ENCODE peak calls at places on chromosomes 13 and 19, in six cellular contexts. U is neural crest cell, X is PC-9, I is cardiac muscle cell, S is IMR-90, J is tibial artery. G is an unnamed sample.

GRCh38 chr13:92948034-92948433 is 278.6 kb upstream of the GPC6 start:
- DNase-seq in U (no peak), X (no peak), I (no peak), S (no peak), J (no peak), G (no peak)

GRCh38 chr13:110233682-110234280 is 73.2 kb downstream of the COL4A1 start:
- DNase-seq in U (no peak), X (no peak), I (no peak), S (no peak), J (no peak), G (no peak)

GRCh38 chr19:4329858-4330257 is 8.8 kb downstream of the STAP2 start:
- DNase-seq in U (no peak), X (no peak), I (no peak), S (no peak), J (no peak), G (no peak)

GRCh38 chr13:25977671-25978070 is 74.1 kb downstream of the SHISA2 start:
- DNase-seq in U (no peak), X (no peak), I (no peak), S (no peak), J (no peak), G (no peak)

GRCh38 chr19:35144600-35145436 is 1.8 kb downstream of the FXYD7 start:
- DNase-seq in U (no peak), X (peak), I (peak), S (no peak), J (no peak), G (no peak)

GRCh38 chr19:42129399-42130253 is 2.6 kb downstream of the POU2F2 start:
- DNase-seq in U (no peak), X (no peak), I (no peak), S (peak), J (peak), G (no peak)

GRCh38 chr19:18488838-18489626 is 32.8 kb downstream of the ELL start:
- DNase-seq in U (peak), X (no peak), I (peak), S (no peak), J (no peak), G (no peak)

GRCh38 chr19:58558066-58558622 is at the start of gene UBE2M:
- DNase-seq in U (peak), X (no peak), I (peak), S (no peak), J (peak), G (peak)

GRCh38 chr19:55527197-55528029 is 9.5 kb downstream of the SBK2 start:
- DNase-seq in U (no peak), X (no peak), I (no peak), S (no peak), J (no peak), G (no peak)

GRCh38 chr19:42271045-42271419 is 2.0 kb downstream of the CIC start:
- DNase-seq in U (no peak), X (no peak), I (no peak), S (no peak), J (no peak), G (no peak)

GRCh38 chr13:99178636-99179035 is 22.0 kb upstream of the UBAC2 start:
- DNase-seq in U (no peak), X (no peak), I (no peak), S (no peak), J (no peak), G (no peak)

GRCh38 chr19:2324220-2324948 is 4.0 kb downstream of the LSM7 start:
- DNase-seq in U (no peak), X (no peak), I (no peak), S (no peak), J (no peak), G (no peak)

GRCh38 chr13:106033634-106034033 is 501.8 kb downstream of the EFNB2 start:
- DNase-seq in U (no peak), X (peak), I (no peak), S (peak), J (no peak), G (peak)

GRCh38 chr19:34345934-34346333 is 19.1 kb upstream of the GPI start:
- DNase-seq in U (peak), X (peak), I (peak), S (peak), J (no peak), G (peak)

GRCh38 chr19:35266904-35267817 is 1.6 kb upstream of the USF2 start:
- DNase-seq in U (peak), X (no peak), I (no peak), S (peak), J (peak), G (no peak)

GRCh38 chr13:72505376-72505775 is 222.1 kb downstream of the MZT1 start:
- DNase-seq in U (no peak), X (no peak), I (no peak), S (no peak), J (no peak), G (no peak)

GRCh38 chr13:51283361-51283760 is 56.1 kb upstream of the SERPINE3 start:
- DNase-seq in U (no peak), X (no peak), I (no peak), S (no peak), J (no peak), G (no peak)

GRCh38 chr19:55340144-55340783 is 588 bp downstream of the KMT5C start:
- DNase-seq in U (no peak), X (peak), I (peak), S (no peak), J (no peak), G (no peak)

GRCh38 chr19:40512473-40513344 is 45.9 kb downstream of the SPTBN4 start:
- DNase-seq in U (peak), X (no peak), I (peak), S (peak), J (no peak), G (peak)

GRCh38 chr19:18408053-18408476 is 10.6 kb upstream of the LRRC25 start:
- DNase-seq in U (no peak), X (no peak), I (no peak), S (no peak), J (no peak), G (no peak)

GRCh38 chr13:114065926-114066774 is 66.3 kb downstream of the RASA3 start:
- DNase-seq in U (no peak), X (no peak), I (no peak), S (no peak), J (no peak), G (no peak)

GRCh38 chr13:47908200-47908902 is 92.7 kb downstream of the SUCLA2 start:
- DNase-seq in U (no peak), X (peak), I (no peak), S (peak), J (no peak), G (peak)

GRCh38 chr13:75485286-75486062 is 3.5 kb upstream of the TBC1D4 start:
- DNase-seq in U (no peak), X (peak), I (no peak), S (peak), J (no peak), G (peak)

GRCh38 chr19:57106646-57107235 is 13.0 kb upstream of the USP29 start:
- DNase-seq in U (no peak), X (no peak), I (no peak), S (no peak), J (no peak), G (no peak)

GRCh38 chr13:33997574-33997973 is 179.6 kb downstream of the RFC3 start:
- DNase-seq in U (no peak), X (no peak), I (no peak), S (no peak), J (no peak), G (no peak)

GRCh38 chr13:91817250-91817649 is 418.8 kb downstream of the GPC5 start:
- DNase-seq in U (no peak), X (no peak), I (no peak), S (peak), J (no peak), G (peak)

GRCh38 chr13:23934481-23934880 is 37.2 kb upstream of the C1QTNF9B start:
- DNase-seq in U (no peak), X (no peak), I (no peak), S (peak), J (no peak), G (peak)
- TF ChIP-seq CTCF in U (no peak), X (no peak), I (no peak), S (no peak), J (no peak), G (no peak)

GRCh38 chr19:49689133-49690072 is at the start of gene ADM5:
- DNase-seq in U (no peak), X (no peak), I (peak), S (no peak), J (no peak), G (no peak)
- TF ChIP-seq CTCF in U (peak), X (no peak), I (peak), S (peak), J (peak), G (peak)

GRCh38 chr19:30692517-30692870 is 320.3 kb downstream of the ZNF536 start:
- DNase-seq in U (no peak), X (no peak), I (no peak), S (no peak), J (no peak), G (no peak)

GRCh38 chr19:30694156-30694555 is 322.0 kb downstream of the ZNF536 start:
- DNase-seq in U (no peak), X (no peak), I (no peak), S (no peak), J (no peak), G (no peak)

GRCh38 chr19:30693179-30693578 is 321.0 kb downstream of the ZNF536 start:
- DNase-seq in U (no peak), X (no peak), I (no peak), S (no peak), J (no peak), G (no peak)

GRCh38 chr19:30696514-30696913 is 324.3 kb downstream of the ZNF536 start:
- DNase-seq in U (peak), X (no peak), I (peak), S (peak), J (peak), G (no peak)

GRCh38 chr19:30695171-30695875 is 323.1 kb downstream of the ZNF536 start:
- DNase-seq in U (no peak), X (no peak), I (peak), S (no peak), J (no peak), G (no peak)
- TF ChIP-seq CTCF in U (no peak), X (no peak), I (no peak), S (no peak), J (no peak), G (no peak)

GRCh38 chr19:54179262-54179587 is 6.3 kb upstream of the TMC4 start:
- DNase-seq in U (no peak), X (no peak), I (no peak), S (no peak), J (no peak), G (no peak)

GRCh38 chr19:54180691-54181091 is 7.7 kb upstream of the TMC4 start:
- DNase-seq in U (no peak), X (no peak), I (no peak), S (no peak), J (no peak), G (no peak)

GRCh38 chr19:54179921-54180452 is 7.0 kb upstream of the TMC4 start:
- DNase-seq in U (peak), X (peak), I (peak), S (peak), J (no peak), G (peak)

GRCh38 chr19:54173951-54174817 is 1.2 kb upstream of the TMC4 start:
- DNase-seq in U (no peak), X (no peak), I (no peak), S (no peak), J (no peak), G (no peak)

DNA sequence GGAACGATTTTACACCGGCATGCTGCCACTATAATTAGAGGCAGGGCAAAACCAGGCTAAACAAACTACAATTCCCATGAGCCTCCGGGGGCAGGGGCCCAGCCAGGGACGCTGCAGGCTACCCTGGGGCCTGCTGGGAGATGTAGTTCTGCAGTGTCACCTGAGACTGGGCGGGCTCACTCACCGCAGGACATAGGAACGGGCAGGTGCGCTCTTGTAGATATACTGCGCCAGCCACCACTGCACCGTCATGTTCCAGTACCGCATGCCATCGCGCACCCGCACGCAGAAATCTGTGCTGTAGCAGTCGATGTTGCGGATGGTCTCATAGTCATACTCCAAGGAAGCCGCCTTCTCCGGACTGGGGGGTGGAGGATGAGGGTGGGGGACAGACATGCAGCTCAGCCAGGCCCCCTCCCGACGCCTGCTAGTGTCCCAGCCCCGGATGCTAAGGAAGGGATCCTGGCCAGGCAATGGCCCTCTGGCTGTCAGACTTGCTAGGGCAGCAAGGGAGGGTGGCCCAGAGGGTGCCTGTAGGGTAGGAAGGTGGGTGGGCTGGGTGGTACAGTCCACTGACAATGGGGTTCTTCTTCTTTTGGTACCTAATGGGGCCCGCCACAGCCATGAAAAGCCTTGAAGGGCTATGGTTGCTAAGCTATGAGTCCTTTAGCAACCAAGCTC is 5.8 kb upstream of the TMC4 start:
- DNase-seq in U (no peak), X (no peak), I (peak), S (no peak), J (no peak), G (no peak)
- TF ChIP-seq CTCF in U (no peak), X (no peak), I (no peak), S (no peak), J (no peak), G (no peak)

GRCh38 chr19:16600824-16601223 is 27.2 kb downstream of the MED26 start:
- DNase-seq in U (no peak), X (no peak), I (no peak), S (no peak), J (no peak), G (no peak)

GRCh38 chr19:16598848-16599247 is 26.6 kb upstream of the SLC35E1 start:
- DNase-seq in U (no peak), X (no peak), I (peak), S (no peak), J (no peak), G (no peak)

GRCh38 chr19:16601378-16602052 is 26.5 kb downstream of the MED26 start:
- DNase-seq in U (no peak), X (no peak), I (no peak), S (no peak), J (no peak), G (no peak)

GRCh38 chr19:16603090-16603489 is 24.9 kb downstream of the MED26 start:
- DNase-seq in U (no peak), X (no peak), I (no peak), S (no peak), J (no peak), G (no peak)

DNA sequence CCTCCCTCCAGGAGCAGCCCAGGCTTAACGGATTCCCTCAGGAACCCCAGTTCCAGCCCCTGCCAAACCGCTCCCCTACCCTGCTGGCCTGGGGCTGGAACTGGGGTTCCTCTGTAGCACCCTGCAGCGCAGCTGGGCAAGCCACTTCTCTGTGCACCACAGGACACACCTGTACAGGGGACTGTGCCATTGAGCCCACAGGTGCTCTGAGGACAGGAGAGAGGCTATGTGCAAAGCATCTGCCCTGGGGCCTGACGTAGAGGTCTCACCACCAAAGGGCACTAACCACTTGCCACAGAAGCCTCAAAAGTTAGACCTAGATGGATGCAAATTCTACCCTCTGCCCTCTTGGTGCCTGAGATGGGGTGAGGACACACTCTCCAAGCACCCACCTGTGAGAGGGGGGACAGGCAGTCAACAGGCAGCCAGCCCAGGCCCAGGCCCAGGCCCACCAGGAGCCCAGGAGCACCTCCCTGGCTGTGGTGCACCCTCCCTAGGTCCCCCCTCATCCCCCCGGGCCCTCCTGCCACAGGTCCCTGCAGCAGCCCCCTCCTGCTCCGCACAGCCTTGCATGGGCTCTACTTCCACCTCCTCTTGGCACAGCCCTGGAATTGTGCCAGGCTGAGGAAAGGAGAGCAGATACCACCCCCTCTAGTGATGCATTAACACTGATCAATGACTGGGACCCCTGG is 27.6 kb upstream of the SLC35E1 start:
- DNase-seq in U (no peak), X (no peak), I (no peak), S (no peak), J (no peak), G (no peak)
- TF ChIP-seq CTCF in U (no peak), X (no peak), I (no peak), S (no peak), J (no peak), G (no peak)

DNA sequence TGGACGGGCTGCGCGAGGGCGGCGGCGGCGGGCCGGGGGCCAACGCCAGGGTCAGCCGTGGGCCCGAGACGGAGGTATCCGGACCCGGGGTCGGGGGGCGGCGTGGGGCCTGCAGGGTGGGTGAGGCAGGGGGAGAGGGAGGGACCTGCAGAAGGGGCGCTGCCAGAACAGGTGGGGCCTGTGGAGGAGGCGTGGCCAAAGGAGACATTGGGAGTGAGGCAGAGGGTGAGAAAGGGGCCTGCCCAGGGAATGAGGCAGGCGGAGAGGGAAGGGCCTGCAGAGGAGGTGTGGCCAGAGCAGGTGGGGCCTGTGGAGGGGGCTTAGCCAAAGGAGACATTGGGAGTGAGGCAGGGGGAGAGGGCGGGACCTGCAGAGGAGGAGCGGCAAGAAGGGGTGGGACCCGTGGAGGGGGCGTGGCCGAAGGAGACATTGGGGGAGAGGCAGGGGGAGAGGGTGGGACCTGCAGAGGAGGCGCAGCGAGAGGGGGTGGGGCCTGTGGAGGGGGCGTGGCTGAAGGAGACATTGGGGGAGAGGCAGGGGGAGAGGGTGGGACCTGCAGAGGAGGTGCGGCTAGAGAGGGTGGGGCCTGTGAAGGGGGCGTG is 4.2 kb downstream of the PRR36 start:
- DNase-seq in U (no peak), X (peak), I (peak), S (peak), J (no peak), G (no peak)
- TF ChIP-seq CTCF in U (no peak), X (no peak), I (no peak), S (no peak), J (no peak), G (no peak)

GRCh38 chr13:40749327-40749726 is 21.7 kb downstream of the MRPS31 start:
- DNase-seq in U (no peak), X (no peak), I (no peak), S (no peak), J (no peak), G (no peak)
- TF ChIP-seq CTCF in U (peak), X (peak), I (peak), S (peak), J (no peak), G (peak)

DNA sequence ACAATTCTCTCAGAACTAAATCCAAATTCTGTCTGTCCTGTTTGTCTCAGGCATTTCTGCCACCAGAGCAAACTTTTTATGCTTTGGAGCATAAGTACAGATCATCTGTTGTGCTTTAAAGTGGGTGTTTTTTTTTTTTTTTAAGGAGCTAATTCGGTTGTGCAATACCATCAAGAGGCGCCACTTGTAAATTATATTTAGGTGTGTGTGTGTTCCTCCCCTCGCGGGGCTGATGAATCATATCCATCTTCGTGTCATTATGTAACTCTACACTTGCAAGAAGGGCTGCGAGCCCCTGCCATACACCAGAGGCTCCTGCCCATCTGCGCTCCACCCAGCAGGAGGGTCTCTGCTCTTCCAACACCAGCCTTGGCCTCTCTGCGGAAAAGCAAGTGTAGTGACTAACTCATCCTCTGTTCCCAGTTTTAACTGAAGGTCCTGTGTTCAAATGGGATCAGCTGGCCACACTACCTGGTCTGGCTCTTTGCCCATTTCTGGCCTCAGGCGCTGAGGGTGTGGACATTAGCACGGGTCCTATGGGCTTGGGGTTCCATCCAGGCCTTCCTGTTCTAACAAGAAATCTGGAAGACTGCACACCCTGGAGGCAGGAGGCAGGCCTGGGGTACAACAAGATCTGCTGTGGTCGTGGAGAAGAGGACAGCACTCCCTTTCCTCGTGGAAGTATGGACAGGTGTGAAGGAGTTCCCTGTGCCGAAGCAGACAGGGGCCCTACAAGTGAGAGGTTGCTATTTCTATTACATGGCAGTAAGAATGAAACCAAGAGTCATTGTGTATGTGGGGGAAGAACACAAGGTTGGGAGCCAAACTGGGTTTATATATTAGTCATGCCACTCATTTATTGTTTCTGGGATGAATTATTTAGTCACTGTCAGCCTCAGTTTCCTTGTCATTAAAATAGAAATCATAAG is 96.1 kb upstream of the MBNL2 start:
- DNase-seq in U (no peak), X (peak), I (no peak), S (peak), J (no peak), G (peak)
- TF ChIP-seq CTCF in U (no peak), X (peak), I (no peak), S (no peak), J (no peak), G (peak)

G was measured in astrocyte of the spinal cord.